ENCODE peak calls at places on chromosome 6, in eight cellular contexts. U is D721Med; K is H9; T is AG10803; V is CD8-positive, alpha-beta T cell; Y is spleen; I is GM13977; A is GM12865. D is an unnamed sample.

GRCh38 chr6:30884521-30885480 is 482 bp downstream of the DDR1 start:
- DNase-seq in U (no peak), K (peak), T (no peak), V (no peak), Y (peak), I (peak), A (peak), D (no peak)

GRCh38 chr6:46010771-46011170 is 4.9 kb downstream of the CLIC5 start:
- DNase-seq in U (no peak), K (no peak), T (no peak), V (no peak), Y (no peak), I (no peak), A (no peak), D (no peak)

GRCh38 chr6:24520929-24521546 is 26.3 kb downstream of the ALDH5A1 start:
- DNase-seq in U (no peak), K (peak), T (peak), V (peak), Y (peak), I (peak), A (peak), D (no peak)

GRCh38 chr6:3229566-3230274 is 2.3 kb upstream of the TUBB2B start:
- DNase-seq in U (no peak), K (peak), T (no peak), V (no peak), Y (no peak), I (peak), A (peak), D (no peak)

GRCh38 chr6:10621847-10622246 is 72.6 kb downstream of the C6orf52 start:
- DNase-seq in U (no peak), K (peak), T (no peak), V (no peak), Y (no peak), I (no peak), A (no peak), D (no peak)

GRCh38 chr6:149334201-149334600 is 16.7 kb downstream of the TAB2 start:
- DNase-seq in U (no peak), K (no peak), T (peak), V (no peak), Y (no peak), I (no peak), A (no peak), D (no peak)

GRCh38 chr6:158621694-158622544 is 22.6 kb downstream of the DYNLT1 start:
- DNase-seq in U (no peak), K (no peak), T (no peak), V (no peak), Y (no peak), I (no peak), A (no peak), D (no peak)

GRCh38 chr6:10759312-10759839 is 11.8 kb downstream of the TMEM14B start:
- DNase-seq in U (no peak), K (no peak), T (peak), V (no peak), Y (no peak), I (no peak), A (peak), D (peak)

GRCh38 chr6:157314705-157315321 is 8.5 kb downstream of the TMEM242 start:
- DNase-seq in U (no peak), K (no peak), T (peak), V (no peak), Y (no peak), I (peak), A (peak), D (peak)

GRCh38 chr6:35213824-35214756 is at the start of gene SCUBE3:
- DNase-seq in U (peak), K (peak), T (peak), V (no peak), Y (no peak), I (peak), A (peak), D (no peak)

GRCh38 chr6:149820506-149820905 is 43.7 kb downstream of the LRP11 start:
- DNase-seq in U (no peak), K (no peak), T (no peak), V (no peak), Y (no peak), I (no peak), A (peak), D (no peak)

GRCh38 chr6:121873595-121873994 is 438.1 kb downstream of the GJA1 start:
- DNase-seq in U (no peak), K (no peak), T (no peak), V (no peak), Y (no peak), I (no peak), A (no peak), D (no peak)

GRCh38 chr6:48826884-48827701 is 636.0 kb downstream of the MMUT start:
- DNase-seq in U (no peak), K (no peak), T (peak), V (no peak), Y (no peak), I (no peak), A (peak), D (peak)

GRCh38 chr6:117449549-117450439 is 24.1 kb upstream of the ROS1 start:
- DNase-seq in U (no peak), K (peak), T (peak), V (peak), Y (no peak), I (peak), A (peak), D (peak)

GRCh38 chr6:12228447-12229146 is 61.6 kb upstream of the EDN1 start:
- DNase-seq in U (no peak), K (no peak), T (no peak), V (no peak), Y (no peak), I (no peak), A (no peak), D (no peak)

GRCh38 chr6:87698618-87699017 is 3.4 kb downstream of the AKIRIN2 start:
- DNase-seq in U (no peak), K (no peak), T (peak), V (no peak), Y (no peak), I (no peak), A (peak), D (no peak)

GRCh38 chr6:15426926-15427325 is 181.1 kb downstream of the JARID2 start:
- DNase-seq in U (no peak), K (no peak), T (no peak), V (no peak), Y (no peak), I (no peak), A (no peak), D (no peak)

GRCh38 chr6:90021701-90022100 is 127.4 kb downstream of the GJA10 start:
- DNase-seq in U (no peak), K (no peak), T (no peak), V (no peak), Y (no peak), I (no peak), A (no peak), D (no peak)

GRCh38 chr6:163457637-163458561 is 43.4 kb downstream of the QKI start:
- DNase-seq in U (no peak), K (no peak), T (peak), V (no peak), Y (no peak), I (no peak), A (peak), D (peak)

GRCh38 chr6:4180653-4181255 is 45.4 kb upstream of the ECI2 start:
- DNase-seq in U (no peak), K (no peak), T (peak), V (no peak), Y (no peak), I (no peak), A (peak), D (no peak)

GRCh38 chr6:158149641-158150040 is 18.4 kb downstream of the SERAC1 start:
- DNase-seq in U (no peak), K (no peak), T (peak), V (no peak), Y (no peak), I (no peak), A (no peak), D (no peak)

GRCh38 chr6:137928286-137928685 is 61.2 kb downstream of the TNFAIP3 start:
- DNase-seq in U (no peak), K (no peak), T (no peak), V (no peak), Y (peak), I (no peak), A (peak), D (no peak)

GRCh38 chr6:39724787-39725631 is at the start of gene KIF6:
- DNase-seq in U (peak), K (peak), T (peak), V (peak), Y (peak), I (peak), A (peak), D (peak)

GRCh38 chr6:147166360-147166944 is 37.8 kb upstream of the STXBP5 start:
- DNase-seq in U (no peak), K (no peak), T (no peak), V (no peak), Y (no peak), I (no peak), A (no peak), D (no peak)

GRCh38 chr6:127886603-127887002 is 14.3 kb downstream of the THEMIS start:
- DNase-seq in U (no peak), K (no peak), T (no peak), V (no peak), Y (no peak), I (no peak), A (no peak), D (no peak)

GRCh38 chr6:112501705-112502104 is 154.6 kb downstream of the RFPL4B start:
- DNase-seq in U (no peak), K (no peak), T (no peak), V (no peak), Y (no peak), I (no peak), A (no peak), D (no peak)

GRCh38 chr6:11616200-11616611 is 78.7 kb downstream of the TMEM170B start:
- DNase-seq in U (no peak), K (no peak), T (peak), V (no peak), Y (no peak), I (no peak), A (no peak), D (peak)

GRCh38 chr6:40914005-40914404 is 125.0 kb downstream of the UNC5CL start:
- DNase-seq in U (no peak), K (no peak), T (no peak), V (no peak), Y (no peak), I (no peak), A (no peak), D (no peak)

GRCh38 chr6:75024796-75025195 is 181.1 kb downstream of the COL12A1 start:
- DNase-seq in U (no peak), K (no peak), T (no peak), V (no peak), Y (no peak), I (no peak), A (no peak), D (peak)

GRCh38 chr6:87784690-87785089 is 82.7 kb upstream of the AKIRIN2 start:
- DNase-seq in U (no peak), K (no peak), T (no peak), V (no peak), Y (no peak), I (no peak), A (no peak), D (no peak)

GRCh38 chr6:156402227-156402626 is 375.0 kb upstream of the ARID1B start:
- DNase-seq in U (no peak), K (no peak), T (no peak), V (no peak), Y (no peak), I (no peak), A (no peak), D (no peak)

GRCh38 chr6:141562181-141562800 is 570.4 kb upstream of the GJE1 start:
- DNase-seq in U (no peak), K (peak), T (peak), V (no peak), Y (peak), I (peak), A (peak), D (no peak)

GRCh38 chr6:145669627-145670034 is 65.7 kb downstream of the EPM2A start:
- DNase-seq in U (no peak), K (no peak), T (peak), V (no peak), Y (no peak), I (no peak), A (no peak), D (peak)

GRCh38 chr6:115712562-115712961 is 348.1 kb downstream of the FRK start:
- DNase-seq in U (no peak), K (no peak), T (no peak), V (no peak), Y (no peak), I (no peak), A (no peak), D (no peak)

GRCh38 chr6:52361347-52361944 is 505 bp upstream of the PAQR8 start:
- DNase-seq in U (no peak), K (no peak), T (peak), V (no peak), Y (peak), I (peak), A (no peak), D (peak)
- TF ChIP-seq CTCF in U (no peak), K (no peak), T (no peak), V (no peak), Y (no peak), I (no peak), A (no peak), D (no peak)

DNA sequence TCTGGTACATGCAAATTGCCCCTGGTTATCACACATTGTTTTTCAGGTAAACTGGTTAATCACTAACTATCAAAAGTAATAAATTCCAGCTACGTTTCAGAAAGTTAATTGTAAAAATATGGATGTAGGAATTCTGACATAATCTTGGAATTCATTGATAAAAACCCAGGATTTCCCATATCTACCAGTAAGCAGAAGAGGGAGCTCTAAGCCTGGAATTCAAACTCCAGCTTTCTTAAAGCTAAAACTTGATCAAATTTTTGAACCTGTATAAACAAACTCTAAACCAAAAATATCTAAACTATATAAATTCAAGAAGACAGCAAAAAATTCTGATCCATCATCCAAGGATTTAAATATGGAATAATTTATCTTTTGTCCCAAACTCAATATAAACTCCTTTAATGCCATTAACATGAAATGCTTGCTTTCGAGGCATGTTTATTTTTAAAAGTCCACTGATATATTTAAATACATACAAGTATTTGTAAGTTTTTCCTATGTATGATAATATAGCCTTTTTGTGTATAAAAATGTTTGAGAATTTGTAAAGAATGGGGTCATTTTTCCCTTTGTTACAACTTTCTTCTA is 91.5 kb upstream of the RNF217 start:
- DNase-seq in U (no peak), K (no peak), T (peak), V (no peak), Y (no peak), I (no peak), A (no peak), D (no peak)
- TF ChIP-seq CTCF in U (peak), K (peak), T (peak), V (no peak), Y (peak), I (peak), A (no peak), D (peak)

DNA sequence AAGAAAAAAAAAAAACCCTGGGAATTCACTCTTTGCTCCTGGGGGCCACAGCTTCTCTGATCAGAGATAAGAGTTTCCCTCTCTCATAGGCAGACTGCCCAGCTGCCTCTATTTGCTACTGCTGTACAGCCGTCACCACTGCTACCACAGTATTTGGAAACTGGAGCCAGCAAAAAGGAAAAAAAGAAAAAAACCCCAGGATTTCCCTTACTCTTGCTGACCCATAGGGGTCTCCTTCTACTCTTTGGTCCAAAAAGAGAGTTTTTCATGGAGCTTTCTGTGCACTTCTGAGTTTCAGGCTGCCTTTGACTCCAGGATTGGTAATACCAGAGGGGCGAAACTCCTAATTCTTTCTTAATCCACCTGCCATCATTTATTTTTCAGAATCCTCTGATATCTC is 89.7 kb downstream of the MDGA1 start:
- DNase-seq in U (no peak), K (no peak), T (peak), V (no peak), Y (no peak), I (no peak), A (no peak), D (no peak)
- TF ChIP-seq CTCF in U (peak), K (peak), T (peak), V (no peak), Y (no peak), I (no peak), A (peak), D (peak)

GRCh38 chr6:130794686-130795085 is 32.5 kb upstream of the SMLR1 start:
- DNase-seq in U (no peak), K (no peak), T (no peak), V (no peak), Y (no peak), I (no peak), A (no peak), D (no peak)

GRCh38 chr6:130794010-130794675 is 33.1 kb upstream of the SMLR1 start:
- DNase-seq in U (no peak), K (no peak), T (no peak), V (no peak), Y (no peak), I (no peak), A (no peak), D (no peak)

GRCh38 chr6:130783416-130784107 is 43.6 kb upstream of the SMLR1 start:
- DNase-seq in U (no peak), K (no peak), T (no peak), V (no peak), Y (no peak), I (no peak), A (no peak), D (no peak)

GRCh38 chr6:130787726-130788500 is 39.3 kb upstream of the SMLR1 start:
- DNase-seq in U (no peak), K (no peak), T (no peak), V (no peak), Y (no peak), I (no peak), A (peak), D (no peak)

DNA sequence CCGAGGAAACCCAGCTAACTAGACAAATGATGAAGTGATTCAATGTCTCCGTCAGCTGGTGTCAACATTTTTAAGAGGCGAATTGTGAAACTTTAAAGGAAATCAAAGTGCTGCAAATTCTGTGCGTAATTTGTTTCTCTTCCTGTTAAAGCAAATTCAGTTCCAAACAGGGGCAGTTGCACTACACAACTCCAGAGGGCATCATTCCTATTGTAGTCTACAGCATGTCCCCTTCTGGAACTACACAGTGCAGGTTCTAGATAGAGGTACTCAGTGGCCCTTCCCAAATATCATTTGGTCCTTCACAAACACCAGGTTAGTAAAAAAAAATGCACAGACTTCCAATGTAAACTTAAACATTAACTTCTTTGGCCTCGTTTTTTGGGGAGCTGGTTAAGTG is 38.3 kb upstream of the SMLR1 start:
- DNase-seq in U (no peak), K (no peak), T (no peak), V (no peak), Y (no peak), I (no peak), A (no peak), D (no peak)
- TF ChIP-seq CTCF in U (peak), K (peak), T (no peak), V (no peak), Y (no peak), I (no peak), A (no peak), D (no peak)

D was measured in AG09319.